ENCODE peak calls at places on chromosomes 7 and 10, in ten cellular contexts. One of them, this sample, is unnamed.
A peak's percentile ranks its signal among the peaks of the same experiment; 100 is the strongest.

GRCh38 chr7:159027091-159027802 is 117.4 kb downstream of the VIPR2 start:
- DNase-seq in Kasumi-1: no peak
- DNase-seq in stimulated activated CD8-positive, alpha-beta memory T cell treated with anti-CD3 and anti-CD28 coated beads, Interleukin-4, amount 100 ng/mL, for 24 hours: no peak
- DNase-seq in adrenal gland: no peak
- DNase-seq in NAMALWA: no peak
- DNase-seq in occipital lobe: no peak
- DNase-seq in NCI-H1417: peak; percentile 71
- DNase-seq in GM10248: no peak
- DNase-seq in kidney glomerular epithelial cell: peak; percentile 22
- DNase-seq in CD4-positive, alpha-beta T cell: no peak
- DNase-seq in this sample: no peak

GRCh38 chr7:48505061-48505460 is 333.8 kb downstream of the ABCA13 start:
- DNase-seq in NCI-H1417: no peak
- DNase-seq in CD4-positive, alpha-beta T cell: no peak
- DNase-seq in occipital lobe: no peak
- DNase-seq in Kasumi-1: no peak
- DNase-seq in adrenal gland: no peak
- DNase-seq in stimulated activated CD8-positive, alpha-beta memory T cell treated with anti-CD3 and anti-CD28 coated beads, Interleukin-4, amount 100 ng/mL, for 24 hours: no peak
- DNase-seq in NAMALWA: no peak
- DNase-seq in GM10248: no peak
- DNase-seq in kidney glomerular epithelial cell: no peak
- DNase-seq in this sample: no peak

GRCh38 chr7:155850730-155851678 is 38.7 kb upstream of the SHH start:
- DNase-seq in GM10248: no peak
- DNase-seq in NCI-H1417: no peak
- DNase-seq in occipital lobe: no peak
- DNase-seq in adrenal gland: no peak
- DNase-seq in NAMALWA: no peak
- DNase-seq in stimulated activated CD8-positive, alpha-beta memory T cell treated with anti-CD3 and anti-CD28 coated beads, Interleukin-4, amount 100 ng/mL, for 24 hours: no peak
- DNase-seq in CD4-positive, alpha-beta T cell: no peak
- DNase-seq in kidney glomerular epithelial cell: no peak
- DNase-seq in Kasumi-1: no peak
- DNase-seq in this sample: no peak

GRCh38 chr7:1819258-1819841 is 149.3 kb downstream of the ELFN1 start:
- DNase-seq in kidney glomerular epithelial cell: no peak
- DNase-seq in NAMALWA: no peak
- DNase-seq in GM10248: no peak
- DNase-seq in occipital lobe: no peak
- DNase-seq in NCI-H1417: no peak
- DNase-seq in CD4-positive, alpha-beta T cell: no peak
- DNase-seq in Kasumi-1: no peak
- DNase-seq in adrenal gland: no peak
- DNase-seq in stimulated activated CD8-positive, alpha-beta memory T cell treated with anti-CD3 and anti-CD28 coated beads, Interleukin-4, amount 100 ng/mL, for 24 hours: no peak
- DNase-seq in this sample: no peak

GRCh38 chr7:3272691-3273141 is 28.3 kb upstream of the SDK1 start:
- DNase-seq in GM10248: no peak
- DNase-seq in NCI-H1417: peak; percentile 23
- DNase-seq in Kasumi-1: no peak
- DNase-seq in CD4-positive, alpha-beta T cell: no peak
- DNase-seq in kidney glomerular epithelial cell: peak; percentile 35
- DNase-seq in NAMALWA: no peak
- DNase-seq in stimulated activated CD8-positive, alpha-beta memory T cell treated with anti-CD3 and anti-CD28 coated beads, Interleukin-4, amount 100 ng/mL, for 24 hours: no peak
- DNase-seq in occipital lobe: no peak
- DNase-seq in adrenal gland: no peak
- DNase-seq in this sample: no peak

GRCh38 chr10:101683226-101683625 is 11.7 kb downstream of the FBXW4 start:
- DNase-seq in stimulated activated CD8-positive, alpha-beta memory T cell treated with anti-CD3 and anti-CD28 coated beads, Interleukin-4, amount 100 ng/mL, for 24 hours: no peak
- DNase-seq in GM10248: no peak
- DNase-seq in Kasumi-1: no peak
- DNase-seq in occipital lobe: no peak
- DNase-seq in NAMALWA: no peak
- DNase-seq in adrenal gland: no peak
- DNase-seq in NCI-H1417: no peak
- DNase-seq in CD4-positive, alpha-beta T cell: no peak
- DNase-seq in kidney glomerular epithelial cell: no peak
- DNase-seq in this sample: no peak

GRCh38 chr10:69303632-69304035 is 25.3 kb downstream of the HK1 start:
- DNase-seq in Kasumi-1: no peak
- DNase-seq in kidney glomerular epithelial cell: no peak
- DNase-seq in adrenal gland: no peak
- DNase-seq in GM10248: no peak
- DNase-seq in occipital lobe: no peak
- DNase-seq in CD4-positive, alpha-beta T cell: no peak
- DNase-seq in NCI-H1417: no peak
- DNase-seq in stimulated activated CD8-positive, alpha-beta memory T cell treated with anti-CD3 and anti-CD28 coated beads, Interleukin-4, amount 100 ng/mL, for 24 hours: no peak
- DNase-seq in NAMALWA: no peak
- DNase-seq in this sample: no peak

GRCh38 chr10:73043319-73043718 is 53.3 kb downstream of the P4HA1 start:
- DNase-seq in adrenal gland: no peak
- DNase-seq in CD4-positive, alpha-beta T cell: no peak
- DNase-seq in occipital lobe: no peak
- DNase-seq in Kasumi-1: no peak
- DNase-seq in NCI-H1417: no peak
- DNase-seq in NAMALWA: no peak
- DNase-seq in kidney glomerular epithelial cell: no peak
- DNase-seq in GM10248: no peak
- DNase-seq in stimulated activated CD8-positive, alpha-beta memory T cell treated with anti-CD3 and anti-CD28 coated beads, Interleukin-4, amount 100 ng/mL, for 24 hours: no peak
- DNase-seq in this sample: no peak

GRCh38 chr7:21345361-21345760 is 82.5 kb upstream of the SP4 start:
- DNase-seq in CD4-positive, alpha-beta T cell: no peak
- DNase-seq in occipital lobe: no peak
- DNase-seq in kidney glomerular epithelial cell: no peak
- DNase-seq in NCI-H1417: no peak
- DNase-seq in stimulated activated CD8-positive, alpha-beta memory T cell treated with anti-CD3 and anti-CD28 coated beads, Interleukin-4, amount 100 ng/mL, for 24 hours: no peak
- DNase-seq in Kasumi-1: no peak
- DNase-seq in adrenal gland: no peak
- DNase-seq in GM10248: no peak
- DNase-seq in NAMALWA: no peak
- DNase-seq in this sample: peak; percentile 87

GRCh38 chr10:49183596-49184542 is 4.3 kb downstream of the TMEM273 start:
- DNase-seq in NCI-H1417: no peak
- DNase-seq in GM10248: peak; percentile 26
- DNase-seq in kidney glomerular epithelial cell: no peak
- DNase-seq in stimulated activated CD8-positive, alpha-beta memory T cell treated with anti-CD3 and anti-CD28 coated beads, Interleukin-4, amount 100 ng/mL, for 24 hours: no peak
- DNase-seq in Kasumi-1: peak; percentile 77
- DNase-seq in occipital lobe: no peak
- DNase-seq in CD4-positive, alpha-beta T cell: no peak
- DNase-seq in adrenal gland: no peak
- DNase-seq in NAMALWA: no peak
- DNase-seq in this sample: no peak

GRCh38 chr10:33111652-33112051 is 153.6 kb upstream of the ITGB1 start:
- DNase-seq in Kasumi-1: no peak
- DNase-seq in GM10248: no peak
- DNase-seq in adrenal gland: no peak
- DNase-seq in NCI-H1417: no peak
- DNase-seq in kidney glomerular epithelial cell: no peak
- DNase-seq in CD4-positive, alpha-beta T cell: no peak
- DNase-seq in NAMALWA: no peak
- DNase-seq in stimulated activated CD8-positive, alpha-beta memory T cell treated with anti-CD3 and anti-CD28 coated beads, Interleukin-4, amount 100 ng/mL, for 24 hours: no peak
- DNase-seq in occipital lobe: no peak
- DNase-seq in this sample: no peak

GRCh38 chr10:124864421-124865193 is 63.0 kb downstream of the ABRAXAS2 start:
- DNase-seq in GM10248: no peak
- DNase-seq in CD4-positive, alpha-beta T cell: no peak
- DNase-seq in kidney glomerular epithelial cell: peak; percentile 1
- DNase-seq in stimulated activated CD8-positive, alpha-beta memory T cell treated with anti-CD3 and anti-CD28 coated beads, Interleukin-4, amount 100 ng/mL, for 24 hours: no peak
- DNase-seq in NCI-H1417: peak; percentile 46
- DNase-seq in adrenal gland: peak; percentile 65
- DNase-seq in occipital lobe: no peak
- DNase-seq in NAMALWA: no peak
- DNase-seq in Kasumi-1: no peak
- DNase-seq in this sample: no peak

GRCh38 chr7:151626422-151627115 is 106.9 kb upstream of the RHEB start:
- DNase-seq in NCI-H1417: peak; percentile 89
- DNase-seq in GM10248: no peak
- DNase-seq in NAMALWA: peak; percentile 57
- DNase-seq in stimulated activated CD8-positive, alpha-beta memory T cell treated with anti-CD3 and anti-CD28 coated beads, Interleukin-4, amount 100 ng/mL, for 24 hours: no peak
- DNase-seq in CD4-positive, alpha-beta T cell: peak; percentile 9
- DNase-seq in Kasumi-1: peak; percentile 28
- DNase-seq in kidney glomerular epithelial cell: peak; percentile 49
- DNase-seq in adrenal gland: peak; percentile 27
- DNase-seq in occipital lobe: no peak
- DNase-seq in this sample: no peak

GRCh38 chr7:126535176-126535575 is 717.6 kb downstream of the GRM8 start:
- DNase-seq in kidney glomerular epithelial cell: no peak
- DNase-seq in adrenal gland: no peak
- DNase-seq in stimulated activated CD8-positive, alpha-beta memory T cell treated with anti-CD3 and anti-CD28 coated beads, Interleukin-4, amount 100 ng/mL, for 24 hours: no peak
- DNase-seq in CD4-positive, alpha-beta T cell: no peak
- DNase-seq in GM10248: no peak
- DNase-seq in NCI-H1417: peak; percentile 94
- DNase-seq in occipital lobe: no peak
- DNase-seq in Kasumi-1: no peak
- DNase-seq in NAMALWA: no peak
- DNase-seq in this sample: no peak

GRCh38 chr10:117450940-117451339 is 75.7 kb upstream of the PDZD8 start:
- DNase-seq in CD4-positive, alpha-beta T cell: no peak
- DNase-seq in stimulated activated CD8-positive, alpha-beta memory T cell treated with anti-CD3 and anti-CD28 coated beads, Interleukin-4, amount 100 ng/mL, for 24 hours: no peak
- DNase-seq in Kasumi-1: no peak
- DNase-seq in GM10248: no peak
- DNase-seq in NCI-H1417: no peak
- DNase-seq in adrenal gland: no peak
- DNase-seq in occipital lobe: no peak
- DNase-seq in kidney glomerular epithelial cell: no peak
- DNase-seq in NAMALWA: no peak
- DNase-seq in this sample: no peak

GRCh38 chr7:100894860-100895700 is 608 bp downstream of the ACHE start:
- DNase-seq in stimulated activated CD8-positive, alpha-beta memory T cell treated with anti-CD3 and anti-CD28 coated beads, Interleukin-4, amount 100 ng/mL, for 24 hours: peak; percentile 46
- DNase-seq in GM10248: peak; percentile 73
- DNase-seq in occipital lobe: peak; percentile 15
- DNase-seq in adrenal gland: no peak
- DNase-seq in CD4-positive, alpha-beta T cell: peak; percentile 46
- DNase-seq in NCI-H1417: peak; percentile 65
- DNase-seq in kidney glomerular epithelial cell: peak; percentile 4
- DNase-seq in NAMALWA: peak; percentile 75
- DNase-seq in Kasumi-1: peak; percentile 16
- DNase-seq in this sample: no peak

GRCh38 chr7:151062399-151063211 is 3.2 kb downstream of the SLC4A2 start:
- DNase-seq in GM10248: no peak
- DNase-seq in stimulated activated CD8-positive, alpha-beta memory T cell treated with anti-CD3 and anti-CD28 coated beads, Interleukin-4, amount 100 ng/mL, for 24 hours: no peak
- DNase-seq in CD4-positive, alpha-beta T cell: no peak
- DNase-seq in kidney glomerular epithelial cell: peak; percentile 85
- DNase-seq in Kasumi-1: no peak
- DNase-seq in NAMALWA: no peak
- DNase-seq in occipital lobe: no peak
- DNase-seq in adrenal gland: peak; percentile 75
- DNase-seq in NCI-H1417: no peak
- DNase-seq in this sample: no peak

GRCh38 chr10:77493851-77494788 is 143.5 kb downstream of the KCNMA1 start:
- DNase-seq in kidney glomerular epithelial cell: no peak
- DNase-seq in occipital lobe: no peak
- DNase-seq in GM10248: no peak
- DNase-seq in stimulated activated CD8-positive, alpha-beta memory T cell treated with anti-CD3 and anti-CD28 coated beads, Interleukin-4, amount 100 ng/mL, for 24 hours: no peak
- DNase-seq in NCI-H1417: peak; percentile 33
- DNase-seq in Kasumi-1: peak; percentile 23
- DNase-seq in NAMALWA: no peak
- DNase-seq in adrenal gland: no peak
- DNase-seq in CD4-positive, alpha-beta T cell: no peak
- DNase-seq in this sample: no peak

GRCh38 chr10:89419548-89419947 is 5.2 kb downstream of the IFIT5 start:
- DNase-seq in CD4-positive, alpha-beta T cell: no peak
- DNase-seq in GM10248: no peak
- DNase-seq in occipital lobe: no peak
- DNase-seq in NAMALWA: peak; percentile 33
- DNase-seq in adrenal gland: no peak
- DNase-seq in NCI-H1417: no peak
- DNase-seq in stimulated activated CD8-positive, alpha-beta memory T cell treated with anti-CD3 and anti-CD28 coated beads, Interleukin-4, amount 100 ng/mL, for 24 hours: no peak
- DNase-seq in kidney glomerular epithelial cell: no peak
- DNase-seq in Kasumi-1: peak; percentile 31
- DNase-seq in this sample: no peak

GRCh38 chr10:42983595-42983990 is 93.3 kb upstream of the RET start:
- DNase-seq in GM10248: no peak
- DNase-seq in NCI-H1417: no peak
- DNase-seq in kidney glomerular epithelial cell: no peak
- DNase-seq in adrenal gland: no peak
- DNase-seq in NAMALWA: no peak
- DNase-seq in occipital lobe: no peak
- DNase-seq in Kasumi-1: no peak
- DNase-seq in stimulated activated CD8-positive, alpha-beta memory T cell treated with anti-CD3 and anti-CD28 coated beads, Interleukin-4, amount 100 ng/mL, for 24 hours: no peak
- DNase-seq in CD4-positive, alpha-beta T cell: no peak
- DNase-seq in this sample: no peak

GRCh38 chr10:101777085-101777856 is 1.4 kb upstream of the FGF8 start:
- DNase-seq in NAMALWA: no peak
- DNase-seq in occipital lobe: no peak
- DNase-seq in NCI-H1417: no peak
- DNase-seq in GM10248: no peak
- DNase-seq in kidney glomerular epithelial cell: no peak
- DNase-seq in adrenal gland: no peak
- DNase-seq in Kasumi-1: no peak
- DNase-seq in CD4-positive, alpha-beta T cell: no peak
- DNase-seq in stimulated activated CD8-positive, alpha-beta memory T cell treated with anti-CD3 and anti-CD28 coated beads, Interleukin-4, amount 100 ng/mL, for 24 hours: no peak
- DNase-seq in this sample: no peak

GRCh38 chr10:71157435-71157834 is 54.9 kb upstream of the UNC5B start:
- DNase-seq in Kasumi-1: no peak
- DNase-seq in occipital lobe: no peak
- DNase-seq in CD4-positive, alpha-beta T cell: no peak
- DNase-seq in NAMALWA: no peak
- DNase-seq in kidney glomerular epithelial cell: no peak
- DNase-seq in GM10248: no peak
- DNase-seq in stimulated activated CD8-positive, alpha-beta memory T cell treated with anti-CD3 and anti-CD28 coated beads, Interleukin-4, amount 100 ng/mL, for 24 hours: no peak
- DNase-seq in adrenal gland: no peak
- DNase-seq in NCI-H1417: no peak
- DNase-seq in this sample: no peak

GRCh38 chr10:86366033-86366901 is at the start of gene GRID1:
- DNase-seq in Kasumi-1: peak; percentile 15
- DNase-seq in kidney glomerular epithelial cell: no peak
- DNase-seq in CD4-positive, alpha-beta T cell: no peak
- DNase-seq in stimulated activated CD8-positive, alpha-beta memory T cell treated with anti-CD3 and anti-CD28 coated beads, Interleukin-4, amount 100 ng/mL, for 24 hours: no peak
- DNase-seq in NCI-H1417: peak; percentile 71
- DNase-seq in GM10248: peak; percentile 73
- DNase-seq in adrenal gland: peak; percentile 52
- DNase-seq in occipital lobe: peak; percentile 80
- DNase-seq in NAMALWA: no peak
- DNase-seq in this sample: no peak

GRCh38 chr10:102300289-102300843 is 55.0 kb downstream of the GBF1 start:
- DNase-seq in occipital lobe: no peak
- DNase-seq in Kasumi-1: no peak
- DNase-seq in kidney glomerular epithelial cell: peak; percentile 65
- DNase-seq in adrenal gland: no peak
- DNase-seq in NCI-H1417: no peak
- DNase-seq in CD4-positive, alpha-beta T cell: no peak
- DNase-seq in stimulated activated CD8-positive, alpha-beta memory T cell treated with anti-CD3 and anti-CD28 coated beads, Interleukin-4, amount 100 ng/mL, for 24 hours: no peak
- DNase-seq in GM10248: no peak
- DNase-seq in NAMALWA: no peak
- DNase-seq in this sample: no peak

GRCh38 chr7:102009628-102010027 is 192.2 kb downstream of the CUX1 start:
- DNase-seq in adrenal gland: no peak
- DNase-seq in kidney glomerular epithelial cell: no peak
- DNase-seq in NAMALWA: no peak
- DNase-seq in CD4-positive, alpha-beta T cell: no peak
- DNase-seq in occipital lobe: no peak
- DNase-seq in GM10248: no peak
- DNase-seq in NCI-H1417: no peak
- DNase-seq in Kasumi-1: no peak
- DNase-seq in stimulated activated CD8-positive, alpha-beta memory T cell treated with anti-CD3 and anti-CD28 coated beads, Interleukin-4, amount 100 ng/mL, for 24 hours: no peak
- DNase-seq in this sample: no peak

GRCh38 chr10:104330168-104331117 is 7.8 kb downstream of the ITPRIP start:
- DNase-seq in CD4-positive, alpha-beta T cell: no peak
- DNase-seq in occipital lobe: no peak
- DNase-seq in NCI-H1417: no peak
- DNase-seq in GM10248: no peak
- DNase-seq in NAMALWA: no peak
- DNase-seq in stimulated activated CD8-positive, alpha-beta memory T cell treated with anti-CD3 and anti-CD28 coated beads, Interleukin-4, amount 100 ng/mL, for 24 hours: no peak
- DNase-seq in Kasumi-1: no peak
- DNase-seq in kidney glomerular epithelial cell: peak; percentile 68
- DNase-seq in adrenal gland: peak; percentile 72
- DNase-seq in this sample: no peak